ENCODE peak calls at places on chromosomes 5 and 9, in seven cellular contexts. B is BE2C; V is mesenchymal stem cell; A is stimulated activated CD4-positive, alpha-beta T cell treated with anti-CD3 and anti-CD28 coated beads, Interleukin-15, amount 100 ng/mL, for 24 hours; J is T-helper 2 cell; N is aorta; S is cerebellar cortex. E is an unnamed sample.

GRCh38 chr5:110477923-110478322 is 248.5 kb downstream of the TMEM232 start:
- DNase-seq in B (no peak), V (peak; percentile 23), A (no peak), J (no peak), N (no peak), S (no peak), E (no peak)

GRCh38 chr5:83925321-83925877 is 204.7 kb upstream of the HAPLN1 start:
- DNase-seq in B (no peak), V (peak; percentile 56), A (no peak), J (no peak), N (no peak), S (no peak), E (no peak)

GRCh38 chr9:97761066-97761598 is 64.0 kb upstream of the XPA start:
- DNase-seq in B (no peak), V (no peak), A (no peak), J (no peak), N (no peak), S (no peak), E (no peak)

GRCh38 chr9:107049825-107050184 is 186.8 kb downstream of the ZNF462 start:
- DNase-seq in B (no peak), V (no peak), A (no peak), J (no peak), N (no peak), S (no peak), E (no peak)

GRCh38 chr5:65508978-65509377 is 27.3 kb upstream of the ADAMTS6 start:
- DNase-seq in B (no peak), V (peak; percentile 6), A (no peak), J (no peak), N (no peak), S (no peak), E (no peak)

GRCh38 chr9:92294297-92294676 is 790 bp upstream of the IARS1 start:
- DNase-seq in B (peak; percentile 16), V (peak; percentile 13), A (peak; percentile 31), J (no peak), N (no peak), S (peak; percentile 39), E (no peak)

GRCh38 chr5:44387911-44388310 is 1.3 kb downstream of the FGF10 start:
- DNase-seq in B (no peak), V (no peak), A (no peak), J (no peak), N (no peak), S (no peak), E (no peak)

GRCh38 chr9:13445123-13445522 is 165.6 kb upstream of the MPDZ start:
- DNase-seq in B (no peak), V (no peak), A (no peak), J (no peak), N (no peak), S (peak; percentile 83), E (peak; percentile 55)

GRCh38 chr5:581266-581665 is 30.9 kb upstream of the CEP72 start:
- DNase-seq in B (no peak), V (no peak), A (no peak), J (no peak), N (no peak), S (no peak), E (no peak)

GRCh38 chr9:131677445-131678180 is 62.3 kb downstream of the RAPGEF1 start:
- DNase-seq in B (no peak), V (peak; percentile 85), A (no peak), J (no peak), N (no peak), S (no peak), E (no peak)

GRCh38 chr5:154380263-154380662 is 65.5 kb upstream of the SAP30L start:
- DNase-seq in B (no peak), V (no peak), A (no peak), J (no peak), N (no peak), S (no peak), E (no peak)

GRCh38 chr5:165457854-165458481 is 1952.5 kb downstream of the MAT2B start:
- DNase-seq in B (peak; percentile 33), V (peak; percentile 61), A (no peak), J (no peak), N (no peak), S (peak; percentile 23), E (no peak)

GRCh38 chr5:146368137-146368536 is 29.5 kb downstream of the POU4F3 start:
- DNase-seq in B (no peak), V (no peak), A (no peak), J (no peak), N (no peak), S (no peak), E (no peak)

GRCh38 chr9:135887021-135887507 is 20.3 kb downstream of the CAMSAP1 start:
- DNase-seq in B (peak; percentile 53), V (peak; percentile 51), A (no peak), J (no peak), N (peak; percentile 57), S (peak; percentile 78), E (no peak)

GRCh38 chr9:35871514-35871913 is 1.3 kb upstream of the OR13J1 start:
- DNase-seq in B (peak; percentile 61), V (no peak), A (no peak), J (no peak), N (peak; percentile 29), S (no peak), E (no peak)

GRCh38 chr9:117528225-117528624 is 113.4 kb upstream of the ASTN2 start:
- DNase-seq in B (no peak), V (no peak), A (no peak), J (no peak), N (no peak), S (no peak), E (no peak)

GRCh38 chr5:16619136-16619535 is 2.3 kb upstream of the RETREG1 start:
- DNase-seq in B (no peak), V (no peak), A (no peak), J (no peak), N (no peak), S (no peak), E (no peak)

GRCh38 chr5:42879267-42879666 is 67.6 kb upstream of the SELENOP start:
- DNase-seq in B (no peak), V (no peak), A (no peak), J (no peak), N (no peak), S (no peak), E (no peak)

GRCh38 chr5:159982421-159983173 is 26.3 kb upstream of the TTC1 start:
- DNase-seq in B (no peak), V (no peak), A (no peak), J (no peak), N (no peak), S (no peak), E (no peak)

GRCh38 chr9:136204838-136205706 is at the start of gene LHX3:
- DNase-seq in B (no peak), V (peak; percentile 32), A (peak; percentile 29), J (no peak), N (no peak), S (no peak), E (no peak)

GRCh38 chr5:107783551-107783950 is 112.8 kb upstream of the EFNA5 start:
- DNase-seq in B (no peak), V (peak; percentile 50), A (no peak), J (no peak), N (no peak), S (no peak), E (no peak)

GRCh38 chr5:142151436-142152382 is 43.1 kb downstream of the NDFIP1 start:
- DNase-seq in B (peak; percentile 76), V (peak; percentile 76), A (peak; percentile 65), J (peak; percentile 19), N (peak; percentile 52), S (peak; percentile 80), E (peak; percentile 30)

GRCh38 chr9:89929721-89930480 is 325.1 kb downstream of the GADD45G start:
- DNase-seq in B (no peak), V (peak; percentile 40), A (no peak), J (no peak), N (no peak), S (no peak), E (peak; percentile 49)

GRCh38 chr5:79056847-79057246 is 12.6 kb downstream of the DMGDH start:
- DNase-seq in B (no peak), V (no peak), A (no peak), J (no peak), N (no peak), S (no peak), E (no peak)

GRCh38 chr5:37308796-37309195 is 59.6 kb upstream of the CPLANE1 start:
- DNase-seq in B (no peak), V (peak; percentile 24), A (no peak), J (no peak), N (no peak), S (no peak), E (no peak)

GRCh38 chr5:23494558-23494957 is 12.9 kb upstream of the PRDM9 start:
- DNase-seq in B (no peak), V (no peak), A (no peak), J (no peak), N (no peak), S (no peak), E (no peak)

GRCh38 chr5:80181618-80182211 is 74.1 kb downstream of the SERINC5 start:
- DNase-seq in B (no peak), V (no peak), A (peak; percentile 48), J (no peak), N (no peak), S (no peak), E (no peak)

GRCh38 chr9:24479696-24480095 is 66.0 kb downstream of the IZUMO3 start:
- DNase-seq in B (no peak), V (no peak), A (no peak), J (no peak), N (no peak), S (no peak), E (no peak)

GRCh38 chr5:15285901-15286583 is 213.9 kb upstream of the FBXL7 start:
- DNase-seq in B (no peak), V (peak; percentile 59), A (no peak), J (no peak), N (no peak), S (no peak), E (no peak)

GRCh38 chr5:39119404-39120051 is 45.3 kb upstream of the RICTOR start:
- DNase-seq in B (no peak), V (no peak), A (no peak), J (no peak), N (no peak), S (no peak), E (no peak)

GRCh38 chr5:178416919-178417318 is 173.3 kb downstream of the COL23A1 start:
- DNase-seq in B (no peak), V (no peak), A (no peak), J (no peak), N (peak; percentile 11), S (no peak), E (no peak)

E was measured in COR-L47.